ENCODE peak calls at places on chromosomes 7 and 10, in eight cellular contexts. Y is brain microvascular endothelial cell; V is CD4-positive, CD25-positive, alpha-beta regulatory T cell; S is MM.1S; T is GM23338; D is adrenal gland; K is HepG2; E is IMR-90. P is an unnamed sample.

GRCh38 chr10:30967654-30968421 is 63.8 kb downstream of the ZNF438 start:
- DNase-seq in Y (no peak), V (no peak), S (no peak), T (no peak), D (no peak), K (no peak), E (no peak), P (no peak)

GRCh38 chr10:14116021-14116420 is 214.7 kb downstream of the FRMD4A start:
- DNase-seq in Y (no peak), V (no peak), S (no peak), T (no peak), D (no peak), K (no peak), E (no peak), P (no peak)

GRCh38 chr7:119228482-119228881 is 1004.0 kb downstream of the ANKRD7 start:
- DNase-seq in Y (no peak), V (no peak), S (peak; percentile 76), T (no peak), D (no peak), K (no peak), E (no peak), P (no peak)

GRCh38 chr7:101197991-101198390 is 2.8 kb downstream of the MOGAT3 start:
- DNase-seq in Y (no peak), V (no peak), S (no peak), T (peak; percentile 29), D (no peak), K (no peak), E (no peak), P (no peak)

GRCh38 chr10:43408710-43409384 is at the start of gene HNRNPF:
- DNase-seq in Y (peak; percentile 89), V (peak; percentile 96), S (peak; percentile 96), T (peak; percentile 97), D (peak; percentile 95), K (peak; percentile 87), E (peak; percentile 93), P (peak; percentile 96)

GRCh38 chr7:1591876-1592275 is 22.0 kb upstream of the PSMG3 start:
- DNase-seq in Y (no peak), V (no peak), S (no peak), T (no peak), D (no peak), K (no peak), E (no peak), P (no peak)

GRCh38 chr10:30124706-30125105 is 65.3 kb upstream of the JCAD start:
- DNase-seq in Y (no peak), V (no peak), S (no peak), T (no peak), D (no peak), K (no peak), E (no peak), P (no peak)

GRCh38 chr7:34655384-34655783 is 2.6 kb upstream of the NPSR1 start:
- DNase-seq in Y (no peak), V (no peak), S (no peak), T (peak; percentile 40), D (no peak), K (peak; percentile 15), E (no peak), P (no peak)

GRCh38 chr10:114239994-114240345 is 916 bp downstream of the VWA2 start:
- DNase-seq in Y (no peak), V (no peak), S (no peak), T (peak; percentile 46), D (no peak), K (no peak), E (no peak), P (no peak)

GRCh38 chr7:891291-891690 is 14.9 kb downstream of the GET4 start:
- DNase-seq in Y (no peak), V (no peak), S (no peak), T (no peak), D (no peak), K (no peak), E (no peak), P (no peak)

GRCh38 chr10:59432207-59432900 is 70.0 kb upstream of the FAM13C start:
- DNase-seq in Y (peak; percentile 21), V (no peak), S (no peak), T (no peak), D (no peak), K (no peak), E (peak; percentile 19), P (no peak)

GRCh38 chr10:12703813-12704212 is 297.7 kb downstream of the CCDC3 start:
- DNase-seq in Y (peak; percentile 70), V (no peak), S (no peak), T (no peak), D (no peak), K (no peak), E (peak; percentile 87), P (no peak)
- H3K27ac ChIP-seq in Y (peak overlapping the region; percentile 90), V (no peak overlapping the region), S (no peak overlapping the region), T (no peak overlapping the region), D (no peak overlapping the region), K (no peak overlapping the region), E (peak overlapping the region; percentile 84), P (no peak overlapping the region)

DNA sequence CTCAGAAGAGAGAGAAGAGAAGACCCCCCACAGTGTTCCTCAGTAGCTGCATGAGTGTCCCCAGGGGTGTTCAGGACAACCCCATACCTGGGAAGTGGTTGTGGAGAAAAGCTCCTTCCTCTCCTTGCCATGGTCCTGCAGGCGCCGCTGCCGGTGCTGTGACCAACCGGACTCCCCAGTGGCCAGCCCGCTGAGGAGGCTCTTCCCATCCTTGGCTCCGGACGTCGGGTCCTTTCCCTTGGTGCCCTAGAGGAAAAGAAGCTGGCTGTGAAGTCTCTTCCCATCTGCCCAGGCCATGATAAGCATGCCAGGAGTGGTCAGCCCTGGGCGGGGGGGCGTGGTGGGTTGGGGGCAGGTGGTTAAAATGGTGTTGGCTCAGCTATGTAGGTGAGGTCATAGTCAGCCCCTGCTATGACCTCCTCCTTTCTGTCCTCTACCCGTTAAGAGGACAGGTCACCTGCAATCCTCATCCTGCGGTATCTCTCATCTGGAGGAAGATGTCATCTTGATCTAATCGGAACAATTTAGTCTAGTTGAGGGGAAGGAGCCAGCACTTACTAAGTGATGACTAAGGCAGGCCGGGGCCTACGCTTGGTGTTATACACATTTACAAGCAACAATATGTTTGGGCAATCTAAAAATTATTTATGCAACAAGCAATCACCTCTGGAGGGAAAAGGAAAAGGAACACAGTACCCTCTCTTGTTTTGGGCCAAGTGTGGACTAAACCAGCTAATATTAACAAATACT is 13.2 kb downstream of the WDR91 start:
- DNase-seq in Y (no peak), V (no peak), S (no peak), T (no peak), D (no peak), K (no peak), E (peak; percentile 49), P (no peak)
- H3K36me3 ChIP-seq in Y (no peaks in the 10 kb centered on the region), V (peaks cover 74% of the 10 kb centered on the region), S (no peaks in the 10 kb centered on the region), T (peaks cover 7% of the 10 kb centered on the region), D (no peaks in the 10 kb centered on the region), K (peaks cover 29% of the 10 kb centered on the region), E (peaks cover 16% of the 10 kb centered on the region), P (peaks cover 96% of the 10 kb centered on the region)

GRCh38 chr10:89534826-89535166 is 598 bp downstream of the SLC16A12 start:
- DNase-seq in Y (no peak), V (no peak), S (no peak), T (no peak), D (no peak), K (no peak), E (no peak), P (no peak)

GRCh38 chr10:89535185-89536012 is at the start of gene SLC16A12:
- DNase-seq in Y (no peak), V (no peak), S (no peak), T (peak; percentile 78), D (no peak), K (no peak), E (no peak), P (peak; percentile 47)

GRCh38 chr10:89540550-89540949 is 5.2 kb upstream of the SLC16A12 start:
- DNase-seq in Y (peak; percentile 43), V (no peak), S (no peak), T (no peak), D (no peak), K (no peak), E (peak; percentile 86), P (no peak)

GRCh38 chr10:89536013-89536354 is 590 bp upstream of the SLC16A12 start:
- DNase-seq in Y (no peak), V (no peak), S (no peak), T (no peak), D (no peak), K (no peak), E (no peak), P (no peak)

DNA sequence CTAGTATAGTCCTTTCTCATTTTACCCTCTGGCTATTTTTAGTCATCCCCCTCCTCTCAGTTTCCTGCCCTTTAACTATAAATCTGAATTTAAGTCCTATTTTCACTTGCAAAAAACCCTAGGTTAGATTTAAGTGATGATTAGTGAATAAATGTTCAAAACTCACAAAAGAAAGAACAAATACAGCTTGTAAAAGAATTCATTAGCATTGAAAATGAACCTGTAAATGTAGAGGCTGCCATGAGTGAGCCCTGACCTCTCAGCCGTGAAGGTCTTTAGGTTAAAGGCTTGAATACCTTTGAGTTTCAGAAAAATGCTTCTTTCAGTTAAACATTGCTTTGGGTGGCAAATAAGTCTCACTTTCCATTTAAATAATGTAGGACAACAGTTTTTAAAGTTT is 2.0 kb upstream of the SLC16A12 start:
- DNase-seq in Y (no peak), V (no peak), S (no peak), T (no peak), D (no peak), K (no peak), E (no peak), P (no peak)
- H3K27ac ChIP-seq in Y (no peak overlapping the region), V (no peak overlapping the region), S (no peak overlapping the region), T (no peak overlapping the region), D (no peak overlapping the region), K (no peak overlapping the region), E (no peak overlapping the region), P (no peak overlapping the region)

GRCh38 chr10:90915141-90916075 is 5.5 kb downstream of the ANKRD1 start:
- DNase-seq in Y (no peak), V (no peak), S (no peak), T (peak; percentile 29), D (no peak), K (no peak), E (no peak), P (no peak)

GRCh38 chr10:90916392-90917110 is 4.3 kb downstream of the ANKRD1 start:
- DNase-seq in Y (no peak), V (no peak), S (no peak), T (no peak), D (no peak), K (no peak), E (no peak), P (no peak)

GRCh38 chr10:90913774-90914420 is 7.0 kb downstream of the ANKRD1 start:
- DNase-seq in Y (no peak), V (no peak), S (no peak), T (no peak), D (no peak), K (no peak), E (no peak), P (no peak)

GRCh38 chr10:90912854-90913479 is 7.9 kb downstream of the ANKRD1 start:
- DNase-seq in Y (no peak), V (no peak), S (no peak), T (no peak), D (no peak), K (no peak), E (no peak), P (no peak)

GRCh38 chr10:90912176-90912575 is 8.7 kb downstream of the ANKRD1 start:
- DNase-seq in Y (no peak), V (no peak), S (no peak), T (no peak), D (no peak), K (no peak), E (no peak), P (no peak)
- H3K36me3 ChIP-seq in Y (peaks cover 30% of the 10 kb centered on the region), V (no peaks in the 10 kb centered on the region), S (no peaks in the 10 kb centered on the region), T (no peaks in the 10 kb centered on the region), D (no peaks in the 10 kb centered on the region), K (peaks cover 1% of the 10 kb centered on the region), E (no peaks in the 10 kb centered on the region), P (no peaks in the 10 kb centered on the region)

P was measured in lower lobe of right lung.